ENCODE peak calls at places on chromosomes 3 and 15, in nine cellular contexts. U is fibroblast of mammary gland, D is stomach, R is mesothelial cell of epicardium, V is GM12865, I is AG09319, M is astrocyte of the spinal cord, W is AG10803, O is HFF-Myc. G is an unnamed sample.

GRCh38 chr15:55267401-55268053 is 22.1 kb downstream of the RAB27A start:
- DNase-seq in V (peak; percentile 68), I (no peak), U (peak; percentile 43), W (peak; percentile 15), R (no peak), D (peak; percentile 50), O (no peak), M (peak; percentile 45), G (peak; percentile 74)

GRCh38 chr3:160343132-160343531 is 55.9 kb downstream of the IFT80 start:
- DNase-seq in M (peak; percentile 17), W (peak; percentile 30), I (no peak), D (no peak), U (peak; percentile 44), V (peak; percentile 1), R (no peak), O (peak; percentile 2), G (peak; percentile 49)

GRCh38 chr15:75684648-75685047 is 28.0 kb downstream of the CSPG4 start:
- DNase-seq in R (no peak), W (no peak), O (no peak), I (no peak), V (no peak), D (no peak), U (no peak), M (no peak), G (no peak)

GRCh38 chr3:52574056-52574965 is 37.9 kb downstream of the UQCC5 start:
- DNase-seq in W (peak; percentile 9), M (no peak), D (no peak), O (no peak), V (no peak), I (no peak), R (no peak), U (no peak), G (no peak)

GRCh38 chr3:194204793-194205065 is 68.8 kb downstream of the HES1 start:
- DNase-seq in M (no peak), W (no peak), U (no peak), I (no peak), D (no peak), V (no peak), R (no peak), O (no peak), G (no peak)

GRCh38 chr3:38455639-38456430 is 2.1 kb downstream of the ACVR2B start:
- DNase-seq in U (peak; percentile 5), O (no peak), D (no peak), I (no peak), M (peak; percentile 30), R (no peak), V (no peak), W (no peak), G (peak; percentile 29)

GRCh38 chr15:33126559-33127290 is 67.8 kb downstream of the FMN1 start:
- DNase-seq in M (peak; percentile 97), U (peak; percentile 95), V (peak; percentile 34), D (peak; percentile 67), I (peak; percentile 94), O (peak; percentile 99), R (peak; percentile 63), W (peak; percentile 96), G (peak; percentile 98)

GRCh38 chr15:38283010-38283409 is 30.4 kb downstream of the SPRED1 start:
- DNase-seq in V (no peak), M (no peak), D (no peak), I (no peak), U (no peak), O (no peak), W (no peak), R (no peak), G (no peak)

GRCh38 chr3:27568393-27568792 is 84.2 kb upstream of the SLC4A7 start:
- DNase-seq in D (peak; percentile 34), I (no peak), M (peak; percentile 45), U (peak; percentile 48), W (peak; percentile 85), R (no peak), V (no peak), O (peak; percentile 50), G (peak; percentile 72)

GRCh38 chr3:64717872-64718613 is 30.2 kb upstream of the ADAMTS9 start:
- DNase-seq in W (no peak), U (peak; percentile 16), I (no peak), D (no peak), M (no peak), V (no peak), O (no peak), R (no peak), G (no peak)

GRCh38 chr3:143648708-143649107 is 199.6 kb downstream of the SLC9A9 start:
- DNase-seq in R (no peak), W (no peak), V (no peak), D (no peak), U (no peak), I (no peak), M (no peak), O (no peak), G (no peak)

GRCh38 chr3:127671523-127672428 is 976 bp upstream of the ABTB1 start:
- DNase-seq in W (no peak), D (peak; percentile 29), U (no peak), I (no peak), M (no peak), R (no peak), V (peak; percentile 36), O (no peak), G (no peak)

GRCh38 chr3:128323206-128324081 is 143.2 kb downstream of the DNAJB8 start:
- DNase-seq in I (no peak), W (no peak), O (no peak), D (peak; percentile 69), U (no peak), M (no peak), R (no peak), V (no peak), G (no peak)

GRCh38 chr3:119783883-119784282 is 2.0 kb downstream of the NR1I2 start:
- DNase-seq in O (no peak), D (no peak), V (no peak), U (no peak), R (no peak), W (no peak), M (no peak), I (no peak), G (no peak)

GRCh38 chr3:188396900-188397299 is 242.9 kb downstream of the LPP start:
- DNase-seq in R (no peak), V (no peak), W (no peak), I (no peak), U (no peak), O (no peak), M (no peak), D (no peak), G (no peak)

GRCh38 chr3:12734960-12735359 is 24.1 kb downstream of the TMEM40 start:
- DNase-seq in R (no peak), V (no peak), W (no peak), U (no peak), O (no peak), I (no peak), M (no peak), D (no peak), G (no peak)

GRCh38 chr3:188166471-188166870 is 12.5 kb downstream of the LPP start:
- DNase-seq in I (no peak), R (no peak), U (no peak), D (no peak), O (no peak), W (no peak), M (no peak), V (no peak), G (no peak)

GRCh38 chr3:167901087-167901486 is 165.6 kb downstream of the SERPINI1 start:
- DNase-seq in D (no peak), V (no peak), M (no peak), W (no peak), U (no peak), R (no peak), I (no peak), O (no peak), G (no peak)

GRCh38 chr3:45623846-45624245 is 29.3 kb downstream of the LIMD1 start:
- DNase-seq in U (no peak), D (no peak), I (no peak), R (no peak), O (no peak), W (no peak), V (no peak), M (no peak), G (no peak)

GRCh38 chr3:26345613-26346012 is 277.0 kb upstream of the LRRC3B start:
- DNase-seq in M (no peak), D (no peak), R (no peak), W (no peak), O (no peak), V (no peak), U (no peak), I (no peak), G (no peak)
- TF ChIP-seq CTCF in M (no peak), D (no peak), R (no peak), W (no peak), O (no peak), V (no peak), U (no peak), I (no peak), G (no peak)

GRCh38 chr15:99907698-99908097 is 174.5 kb upstream of the LYSMD4 start:
- DNase-seq in U (no peak), V (no peak), I (no peak), R (no peak), D (no peak), M (no peak), W (no peak), O (no peak), G (no peak)
- TF ChIP-seq CTCF in U (no peak), V (no peak), I (no peak), R (no peak), D (no peak), M (no peak), W (no peak), O (no peak), G (no peak)

GRCh38 chr15:51759557-51760070 is 8.2 kb downstream of the TMOD2 start:
- DNase-seq in U (peak; percentile 97), M (peak; percentile 83), O (no peak), V (peak; percentile 33), W (peak; percentile 98), I (peak; percentile 93), R (no peak), D (no peak), G (peak; percentile 97)
- TF ChIP-seq CTCF in U (peak; percentile 53), M (peak; percentile 26), O (peak; percentile 25), V (peak; percentile 50), W (peak; percentile 48), I (peak; percentile 36), R (no peak), D (no peak), G (peak; percentile 7)

DNA sequence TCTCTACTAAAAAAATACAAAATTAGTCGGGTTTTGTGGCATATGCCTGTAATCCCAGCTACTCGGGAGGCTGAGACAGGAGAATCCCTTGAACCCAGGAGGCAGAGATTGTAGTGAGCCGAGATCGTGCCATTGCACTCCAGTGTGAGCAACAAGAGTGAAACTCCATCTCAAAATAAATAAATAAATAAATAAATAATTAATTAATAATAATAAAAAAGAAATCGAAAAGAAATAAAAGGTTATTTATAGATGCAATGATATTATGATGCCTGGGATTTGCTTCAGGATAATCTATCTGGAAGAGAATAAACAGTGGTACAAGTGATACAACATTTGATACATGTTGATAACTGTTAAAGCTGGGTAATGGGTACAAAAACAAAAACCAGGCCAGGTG is 58.6 kb downstream of the SOX2 start:
- DNase-seq in R (no peak), D (no peak), I (no peak), W (no peak), M (no peak), O (no peak), U (no peak), V (no peak), G (no peak)
- TF ChIP-seq CTCF in R (no peak), D (no peak), I (no peak), W (no peak), M (no peak), O (no peak), U (no peak), V (no peak), G (no peak)